ENCODE peak calls at places on chromosomes 5 and 9, in eight cellular contexts. U is aorta, X is PC-3, B is IMR-90, O is suprapubic skin, J is mesenchymal stem cell, Z is endothelial cell of umbilical vein, R is neuronal stem cell. Y is an unnamed sample. For H3K4me1, the result is how much of the 10 kb centered on the place peaks cover.

GRCh38 chr5:38994329-38994927 is 79.8 kb downstream of the RICTOR start:
- DNase-seq in U (no peak), X (peak), B (peak), O (no peak), J (peak), Z (peak), R (peak), Y (no peak)

GRCh38 chr9:129574911-129575574 is 45.9 kb downstream of the C9orf50 start:
- DNase-seq in U (no peak), X (no peak), B (peak), O (no peak), J (peak), Z (no peak), R (no peak), Y (no peak)

GRCh38 chr5:151924564-151925395 is at the start of gene GLRA1:
- DNase-seq in U (peak), X (peak), B (peak), O (no peak), J (peak), Z (peak), R (peak), Y (no peak)

GRCh38 chr5:180668835-180669596 is 19.6 kb upstream of the FLT4 start:
- DNase-seq in U (no peak), X (no peak), B (no peak), O (no peak), J (no peak), Z (no peak), R (no peak), Y (no peak)

GRCh38 chr5:19261879-19262278 is 726.1 kb downstream of the CDH18 start:
- DNase-seq in U (no peak), X (no peak), B (no peak), O (no peak), J (no peak), Z (no peak), R (no peak), Y (no peak)

GRCh38 chr9:110583237-110583636 is 3.7 kb upstream of the SVEP1 start:
- DNase-seq in U (no peak), X (peak), B (peak), O (no peak), J (no peak), Z (peak), R (no peak), Y (no peak)

GRCh38 chr9:70634696-70635095 is 220.2 kb upstream of the KLF9 start:
- DNase-seq in U (no peak), X (no peak), B (no peak), O (no peak), J (no peak), Z (no peak), R (no peak), Y (no peak)

GRCh38 chr5:68755293-68755692 is 338.5 kb upstream of the SLC30A5 start:
- DNase-seq in U (no peak), X (no peak), B (no peak), O (no peak), J (no peak), Z (no peak), R (no peak), Y (no peak)

DNA sequence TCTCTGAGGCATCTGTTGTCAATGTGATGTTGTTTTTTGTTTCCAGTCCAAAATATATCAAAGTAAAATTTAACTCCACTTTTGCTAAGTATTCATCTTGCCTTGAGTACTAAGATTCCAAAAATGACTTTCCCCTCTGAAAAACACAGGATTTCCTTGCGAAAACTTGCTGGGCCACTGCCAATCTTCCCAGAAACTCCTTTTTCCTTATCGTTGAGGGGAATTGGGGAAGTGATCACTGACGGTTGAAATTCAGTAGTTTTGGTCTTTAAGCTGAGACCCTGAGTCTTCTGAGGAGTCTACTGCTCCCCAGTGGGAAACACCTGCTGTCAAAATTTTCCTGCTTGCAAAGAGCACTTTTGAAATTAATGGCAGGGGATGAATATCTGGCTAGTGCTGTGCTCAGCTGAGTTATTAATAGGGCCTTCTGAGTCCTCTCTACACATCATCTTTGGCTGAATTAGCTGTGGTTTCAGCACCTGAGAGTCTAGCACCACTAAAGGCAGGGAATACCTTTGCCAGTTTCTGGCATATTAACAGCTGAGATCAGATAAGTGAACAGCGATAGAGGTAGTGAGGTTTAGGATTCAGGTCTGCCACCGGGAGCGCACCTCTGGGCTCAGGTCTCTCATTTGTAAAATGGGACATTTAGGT is 18.0 kb downstream of the TLR4 start:
- DNase-seq in U (no peak), X (no peak), B (no peak), O (no peak), J (no peak), Z (no peak), R (no peak), Y (no peak)
- H3K4me1 ChIP-seq in U (under half), X (under half), B (under half), O (under half), J (under half), Z (under half), R (under half), Y (under half)

GRCh38 chr5:52786391-52786790 is 1.3 kb upstream of the ITGA1 start:
- DNase-seq in U (no peak), X (peak), B (peak), O (no peak), J (no peak), Z (peak), R (no peak), Y (no peak)

GRCh38 chr5:52787600-52788504 is at the start of the genes ITGA1 and PELO:
- DNase-seq in U (peak), X (peak), B (peak), O (peak), J (peak), Z (peak), R (peak), Y (peak)

GRCh38 chr5:52786937-52787599 is 648 bp upstream of the ITGA1 start:
- DNase-seq in U (no peak), X (no peak), B (peak), O (no peak), J (peak), Z (peak), R (no peak), Y (no peak)

GRCh38 chr5:52783226-52783959 is 4.3 kb upstream of the ITGA1 start:
- DNase-seq in U (peak), X (peak), B (no peak), O (no peak), J (no peak), Z (peak), R (no peak), Y (peak)

DNA sequence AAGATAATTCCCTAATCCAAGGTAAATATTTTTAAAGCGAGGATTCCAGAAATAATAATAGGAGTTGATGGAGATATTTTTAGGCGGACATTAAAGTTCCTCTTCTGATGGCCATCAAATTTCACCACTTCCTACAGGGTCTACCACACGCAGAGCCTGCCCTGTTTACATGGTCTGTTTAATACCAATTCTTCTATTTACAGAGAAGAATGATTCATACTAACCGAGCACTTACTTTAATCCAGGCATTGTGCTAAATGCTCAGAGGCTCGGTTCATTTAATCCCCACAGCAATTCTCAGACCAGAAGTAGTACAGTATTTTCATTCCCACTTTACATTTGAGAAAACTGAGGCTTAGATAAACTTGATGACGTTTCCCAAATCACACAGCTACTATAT is 3.0 kb upstream of the ITGA1 start:
- DNase-seq in U (no peak), X (peak), B (peak), O (no peak), J (peak), Z (no peak), R (no peak), Y (no peak)
- H3K4me3 ChIP-seq in U (no peak), X (no peak), B (no peak), O (no peak), J (no peak), Z (no peak), R (no peak), Y (no peak)

GRCh38 chr9:79574166-79574565 is 2.4 kb downstream of the TLE4 start:
- DNase-seq in U (no peak), X (no peak), B (no peak), O (no peak), J (no peak), Z (peak), R (no peak), Y (no peak)

GRCh38 chr9:79572891-79573696 is 1.3 kb downstream of the TLE4 start:
- DNase-seq in U (peak), X (no peak), B (no peak), O (peak), J (peak), Z (peak), R (no peak), Y (peak)

GRCh38 chr9:79572032-79572890 is 496 bp downstream of the TLE4 start:
- DNase-seq in U (peak), X (peak), B (peak), O (peak), J (peak), Z (peak), R (peak), Y (no peak)

GRCh38 chr9:79574716-79575242 is 3.0 kb downstream of the TLE4 start:
- DNase-seq in U (no peak), X (no peak), B (peak), O (no peak), J (peak), Z (no peak), R (no peak), Y (no peak)

DNA sequence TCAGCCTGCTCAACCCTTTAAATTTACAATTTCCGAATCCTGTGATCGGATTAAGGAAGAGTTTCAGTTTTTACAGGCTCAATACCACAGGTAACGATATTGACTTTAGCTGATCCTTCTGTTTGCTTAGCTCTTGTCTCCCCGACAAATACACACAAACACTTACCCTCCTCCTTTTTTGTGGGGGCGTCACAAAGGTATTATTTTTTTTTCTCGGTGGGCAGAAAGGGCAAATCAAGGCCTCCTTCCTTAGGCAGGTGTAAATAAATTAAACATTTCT is 1.9 kb downstream of the TLE4 start:
- DNase-seq in U (no peak), X (peak), B (no peak), O (no peak), J (no peak), Z (no peak), R (no peak), Y (no peak)
- H3K27ac ChIP-seq in U (no peak), X (no peak), B (peak), O (peak), J (peak), Z (peak), R (peak), Y (no peak)

GRCh38 chr5:140109818-140110733 is 3.8 kb upstream of the PURA start:
- DNase-seq in U (no peak), X (no peak), B (no peak), O (no peak), J (peak), Z (no peak), R (no peak), Y (no peak)
- H3K4me1 ChIP-seq in U (under half), X (under half), B (under half), O (half or more), J (under half), Z (under half), R (under half), Y (under half)

GRCh38 chr9:114395196-114395595 is 7.4 kb upstream of the AKNA start:
- DNase-seq in U (no peak), X (no peak), B (no peak), O (no peak), J (no peak), Z (no peak), R (no peak), Y (no peak)
- H3K4me3 ChIP-seq in U (no peak), X (no peak), B (no peak), O (no peak), J (no peak), Z (no peak), R (no peak), Y (no peak)